ENCODE peak calls at places on chromosomes 5 and 9, in nine cellular contexts. One of them, this sample, is unnamed.

GRCh38 chr9:31390352-31391025 is 994.0 kb upstream of the ACO1 start:
- DNase-seq in RWPE1: no peak
- DNase-seq in stomach: no peak
- DNase-seq in AG04450: no peak
- DNase-seq in H9: no peak
- DNase-seq in heart left ventricle: no peak
- DNase-seq in tibial nerve: no peak
- DNase-seq in A549: no peak
- DNase-seq in colonic mucosa: no peak
- DNase-seq in this sample: no peak

GRCh38 chr5:101425345-101425744 is 522.3 kb upstream of the ST8SIA4 start:
- DNase-seq in RWPE1: no peak
- DNase-seq in stomach: no peak
- DNase-seq in AG04450: no peak
- DNase-seq in H9: no peak
- DNase-seq in heart left ventricle: no peak
- DNase-seq in tibial nerve: no peak
- DNase-seq in A549: no peak
- DNase-seq in colonic mucosa: no peak
- DNase-seq in this sample: no peak

GRCh38 chr9:19748278-19749126 is 40.3 kb downstream of the SLC24A2 start:
- DNase-seq in RWPE1: peak
- DNase-seq in stomach: no peak
- DNase-seq in AG04450: no peak
- DNase-seq in H9: no peak
- DNase-seq in heart left ventricle: no peak
- DNase-seq in tibial nerve: no peak
- DNase-seq in A549: peak
- DNase-seq in colonic mucosa: no peak
- DNase-seq in this sample: no peak

GRCh38 chr5:146378981-146379380 is 40.3 kb downstream of the POU4F3 start:
- DNase-seq in RWPE1: no peak
- DNase-seq in stomach: no peak
- DNase-seq in AG04450: no peak
- DNase-seq in H9: peak
- DNase-seq in heart left ventricle: no peak
- DNase-seq in tibial nerve: no peak
- DNase-seq in A549: no peak
- DNase-seq in colonic mucosa: no peak
- DNase-seq in this sample: no peak

GRCh38 chr5:74199436-74200210 is 440.9 kb downstream of the ENC1 start:
- DNase-seq in RWPE1: no peak
- DNase-seq in stomach: no peak
- DNase-seq in AG04450: no peak
- DNase-seq in H9: no peak
- DNase-seq in heart left ventricle: no peak
- DNase-seq in tibial nerve: no peak
- DNase-seq in A549: peak
- DNase-seq in colonic mucosa: no peak
- DNase-seq in this sample: no peak

GRCh38 chr9:37390759-37391158 is 31.7 kb upstream of the GRHPR start:
- DNase-seq in RWPE1: peak
- DNase-seq in stomach: peak
- DNase-seq in AG04450: no peak
- DNase-seq in H9: peak
- DNase-seq in heart left ventricle: no peak
- DNase-seq in tibial nerve: no peak
- DNase-seq in A549: peak
- DNase-seq in colonic mucosa: peak
- DNase-seq in this sample: peak

GRCh38 chr5:178469975-178470692 is 120.1 kb downstream of the COL23A1 start:
- DNase-seq in RWPE1: no peak
- DNase-seq in stomach: no peak
- DNase-seq in AG04450: no peak
- DNase-seq in H9: no peak
- DNase-seq in heart left ventricle: no peak
- DNase-seq in tibial nerve: no peak
- DNase-seq in A549: no peak
- DNase-seq in colonic mucosa: no peak
- DNase-seq in this sample: no peak

GRCh38 chr5:93395891-93396465 is 185.0 kb downstream of the NR2F1-AS1 start:
- DNase-seq in RWPE1: no peak
- DNase-seq in stomach: no peak
- DNase-seq in AG04450: no peak
- DNase-seq in H9: no peak
- DNase-seq in heart left ventricle: no peak
- DNase-seq in tibial nerve: no peak
- DNase-seq in A549: no peak
- DNase-seq in colonic mucosa: no peak
- DNase-seq in this sample: no peak

GRCh38 chr5:88672644-88673493 is 210.1 kb downstream of the MEF2C start:
- DNase-seq in RWPE1: no peak
- DNase-seq in stomach: no peak
- DNase-seq in AG04450: no peak
- DNase-seq in H9: peak
- DNase-seq in heart left ventricle: no peak
- DNase-seq in tibial nerve: no peak
- DNase-seq in A549: no peak
- DNase-seq in colonic mucosa: no peak
- DNase-seq in this sample: no peak

GRCh38 chr5:180829711-180830110 is 27.1 kb upstream of the MGAT1 start:
- DNase-seq in RWPE1: no peak
- DNase-seq in stomach: no peak
- DNase-seq in AG04450: no peak
- DNase-seq in H9: no peak
- DNase-seq in heart left ventricle: no peak
- DNase-seq in tibial nerve: no peak
- DNase-seq in A549: no peak
- DNase-seq in colonic mucosa: no peak
- DNase-seq in this sample: no peak

GRCh38 chr5:180824630-180825476 is 22.2 kb upstream of the MGAT1 start:
- DNase-seq in RWPE1: no peak
- DNase-seq in stomach: no peak
- DNase-seq in AG04450: no peak
- DNase-seq in H9: no peak
- DNase-seq in heart left ventricle: no peak
- DNase-seq in tibial nerve: no peak
- DNase-seq in A549: no peak
- DNase-seq in colonic mucosa: peak
- DNase-seq in this sample: no peak

GRCh38 chr5:180823346-180823745 is 20.7 kb upstream of the MGAT1 start:
- DNase-seq in RWPE1: no peak
- DNase-seq in stomach: no peak
- DNase-seq in AG04450: no peak
- DNase-seq in H9: no peak
- DNase-seq in heart left ventricle: no peak
- DNase-seq in tibial nerve: no peak
- DNase-seq in A549: no peak
- DNase-seq in colonic mucosa: no peak
- DNase-seq in this sample: no peak

GRCh38 chr5:180823938-180824629 is 21.5 kb upstream of the MGAT1 start:
- DNase-seq in RWPE1: no peak
- DNase-seq in stomach: no peak
- DNase-seq in AG04450: no peak
- DNase-seq in H9: no peak
- DNase-seq in heart left ventricle: no peak
- DNase-seq in tibial nerve: no peak
- DNase-seq in A549: no peak
- DNase-seq in colonic mucosa: peak
- DNase-seq in this sample: no peak

DNA sequence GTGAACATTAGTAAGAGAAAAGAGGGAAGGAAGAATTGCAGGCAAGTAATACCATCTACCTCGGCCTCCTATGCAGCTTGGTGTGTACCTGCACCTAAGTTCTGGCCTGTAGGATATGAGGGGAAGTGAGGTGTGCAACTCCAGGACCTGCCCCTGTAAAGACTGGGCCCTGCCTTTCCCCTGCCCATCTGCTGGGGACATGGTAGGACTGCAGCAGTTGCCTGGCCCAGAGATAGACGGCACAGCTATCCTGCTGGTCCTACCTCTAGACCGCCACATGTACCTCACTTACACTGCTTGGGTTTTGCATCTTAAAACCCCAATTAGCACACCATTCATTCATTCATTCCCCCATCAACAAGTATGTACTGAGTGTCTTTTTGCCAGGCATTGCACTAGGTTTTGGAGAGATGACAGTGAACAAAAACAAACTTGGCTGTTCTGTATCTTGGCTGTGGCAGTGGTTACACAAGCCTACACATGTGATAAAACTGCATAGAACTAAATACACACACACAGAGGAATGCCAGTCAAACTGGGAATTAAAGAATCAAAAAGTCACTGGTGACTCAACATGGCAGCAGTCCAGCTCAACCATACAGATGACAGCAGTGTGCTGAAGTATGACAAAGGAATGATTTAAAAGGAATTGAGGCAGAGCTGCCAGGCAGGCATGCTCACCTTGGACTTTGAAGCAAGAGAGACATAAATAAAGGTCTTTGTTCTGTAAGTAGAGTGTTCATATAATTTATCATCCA is 23.3 kb upstream of the MGAT1 start:
- DNase-seq in RWPE1: peak
- DNase-seq in stomach: peak
- DNase-seq in AG04450: no peak
- DNase-seq in H9: no peak
- DNase-seq in heart left ventricle: no peak
- DNase-seq in tibial nerve: peak
- DNase-seq in A549: no peak
- DNase-seq in colonic mucosa: peak
- DNase-seq in this sample: no peak
- H3K27ac ChIP-seq in RWPE1: peak
- H3K27ac ChIP-seq in stomach: peak
- H3K27ac ChIP-seq in AG04450: no peak
- H3K27ac ChIP-seq in H9: no peak
- H3K27ac ChIP-seq in heart left ventricle: peak
- H3K27ac ChIP-seq in tibial nerve: no peak
- H3K27ac ChIP-seq in A549: no peak
- H3K27ac ChIP-seq in colonic mucosa: peak
- H3K27ac ChIP-seq in this sample: no peak

GRCh38 chr9:14098102-14098501 is 215.8 kb downstream of the NFIB start:
- DNase-seq in RWPE1: no peak
- DNase-seq in stomach: no peak
- DNase-seq in AG04450: peak
- DNase-seq in H9: no peak
- DNase-seq in heart left ventricle: no peak
- DNase-seq in tibial nerve: no peak
- DNase-seq in A549: peak
- DNase-seq in colonic mucosa: no peak
- DNase-seq in this sample: no peak
- H3K27ac ChIP-seq in RWPE1: no peak
- H3K27ac ChIP-seq in stomach: peak
- H3K27ac ChIP-seq in AG04450: no peak
- H3K27ac ChIP-seq in H9: no peak
- H3K27ac ChIP-seq in heart left ventricle: peak
- H3K27ac ChIP-seq in tibial nerve: no peak
- H3K27ac ChIP-seq in A549: peak
- H3K27ac ChIP-seq in colonic mucosa: no peak
- H3K27ac ChIP-seq in this sample: no peak

GRCh38 chr9:136546697-136547481 is 1.0 kb upstream of the NOTCH1 start:
- DNase-seq in RWPE1: peak
- DNase-seq in stomach: peak
- DNase-seq in AG04450: no peak
- DNase-seq in H9: peak
- DNase-seq in heart left ventricle: peak
- DNase-seq in tibial nerve: no peak
- DNase-seq in A549: peak
- DNase-seq in colonic mucosa: peak
- DNase-seq in this sample: peak

GRCh38 chr9:136545065-136545965 is 533 bp downstream of the NOTCH1 start:
- DNase-seq in RWPE1: no peak
- DNase-seq in stomach: no peak
- DNase-seq in AG04450: no peak
- DNase-seq in H9: no peak
- DNase-seq in heart left ventricle: no peak
- DNase-seq in tibial nerve: no peak
- DNase-seq in A549: no peak
- DNase-seq in colonic mucosa: no peak
- DNase-seq in this sample: peak

GRCh38 chr9:136545966-136546696 is at the start of gene NOTCH1:
- DNase-seq in RWPE1: peak
- DNase-seq in stomach: peak
- DNase-seq in AG04450: peak
- DNase-seq in H9: peak
- DNase-seq in heart left ventricle: peak
- DNase-seq in tibial nerve: peak
- DNase-seq in A549: peak
- DNase-seq in colonic mucosa: peak
- DNase-seq in this sample: peak

GRCh38 chr9:136549010-136549980 is 3.4 kb upstream of the NOTCH1 start:
- DNase-seq in RWPE1: no peak
- DNase-seq in stomach: no peak
- DNase-seq in AG04450: no peak
- DNase-seq in H9: no peak
- DNase-seq in heart left ventricle: no peak
- DNase-seq in tibial nerve: no peak
- DNase-seq in A549: no peak
- DNase-seq in colonic mucosa: no peak
- DNase-seq in this sample: no peak

GRCh38 chr9:136547508-136548215 is 1.8 kb upstream of the NOTCH1 start:
- DNase-seq in RWPE1: no peak
- DNase-seq in stomach: no peak
- DNase-seq in AG04450: no peak
- DNase-seq in H9: no peak
- DNase-seq in heart left ventricle: no peak
- DNase-seq in tibial nerve: no peak
- DNase-seq in A549: no peak
- DNase-seq in colonic mucosa: no peak
- DNase-seq in this sample: no peak
- H3K27ac ChIP-seq in RWPE1: peak
- H3K27ac ChIP-seq in stomach: peak
- H3K27ac ChIP-seq in AG04450: no peak
- H3K27ac ChIP-seq in H9: no peak
- H3K27ac ChIP-seq in heart left ventricle: peak
- H3K27ac ChIP-seq in tibial nerve: peak
- H3K27ac ChIP-seq in A549: peak
- H3K27ac ChIP-seq in colonic mucosa: peak
- H3K27ac ChIP-seq in this sample: no peak

GRCh38 chr9:81146684-81147337 is 542.5 kb downstream of the TLE1 start:
- DNase-seq in RWPE1: peak
- DNase-seq in stomach: no peak
- DNase-seq in AG04450: no peak
- DNase-seq in H9: no peak
- DNase-seq in heart left ventricle: no peak
- DNase-seq in tibial nerve: no peak
- DNase-seq in A549: peak
- DNase-seq in colonic mucosa: no peak
- DNase-seq in this sample: no peak
- H3K27ac ChIP-seq in RWPE1: no peak
- H3K27ac ChIP-seq in stomach: no peak
- H3K27ac ChIP-seq in AG04450: no peak
- H3K27ac ChIP-seq in H9: no peak
- H3K27ac ChIP-seq in heart left ventricle: no peak
- H3K27ac ChIP-seq in tibial nerve: no peak
- H3K27ac ChIP-seq in A549: no peak
- H3K27ac ChIP-seq in colonic mucosa: no peak
- H3K27ac ChIP-seq in this sample: no peak

DNA sequence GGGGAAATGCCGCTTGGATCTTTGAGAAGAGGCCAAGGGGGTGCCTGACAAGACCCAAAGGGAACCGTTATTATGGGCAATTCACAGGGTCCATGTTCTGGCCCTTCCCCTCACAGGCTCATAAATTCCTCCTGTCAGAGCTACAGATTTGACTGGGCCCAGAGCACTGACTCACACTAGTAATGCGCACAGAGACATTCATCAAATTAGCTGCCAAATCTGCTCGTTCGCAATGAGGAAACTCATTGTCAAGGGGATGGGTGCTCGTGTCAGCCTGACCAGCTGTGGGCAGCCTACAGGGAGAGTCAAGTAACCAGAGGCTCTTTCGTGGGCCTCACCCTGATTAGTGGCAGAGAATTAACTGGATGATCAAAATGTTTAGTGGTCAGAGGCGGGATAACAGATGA is 377.4 kb downstream of the ACTL7B start:
- DNase-seq in RWPE1: peak
- DNase-seq in stomach: no peak
- DNase-seq in AG04450: peak
- DNase-seq in H9: no peak
- DNase-seq in heart left ventricle: no peak
- DNase-seq in tibial nerve: peak
- DNase-seq in A549: peak
- DNase-seq in colonic mucosa: peak
- DNase-seq in this sample: no peak
- H3K27ac ChIP-seq in RWPE1: peak
- H3K27ac ChIP-seq in stomach: peak
- H3K27ac ChIP-seq in AG04450: peak
- H3K27ac ChIP-seq in H9: no peak
- H3K27ac ChIP-seq in heart left ventricle: no peak
- H3K27ac ChIP-seq in tibial nerve: peak
- H3K27ac ChIP-seq in A549: peak
- H3K27ac ChIP-seq in colonic mucosa: peak
- H3K27ac ChIP-seq in this sample: no peak